ENCODE peak calls at places on chromosomes 1 and 21, in seven cellular contexts. R is endothelial cell; Q is stimulated activated CD8-positive, alpha-beta memory T cell treated with anti-CD3 and anti-CD28 coated beads, Interleukin-7, amount 100 ng/mL, for 24 hours; U is NCI-H1105; T is HCT116; I is mesenchymal stem cell; W is BE2C. Z is an unnamed sample.

GRCh38 chr1:100982783-100983182 is 42.8 kb downstream of the DPH5 start:
- DNase-seq in R (no peak), Q (no peak), U (no peak), T (no peak), I (no peak), W (no peak), Z (no peak)

GRCh38 chr1:23421752-23422312 is 2.7 kb downstream of the TCEA3 start:
- DNase-seq in R (no peak), Q (no peak), U (no peak), T (no peak), I (peak; percentile 79), W (no peak), Z (no peak)

GRCh38 chr1:221878134-221878533 is 136.2 kb upstream of the DUSP10 start:
- DNase-seq in R (no peak), Q (no peak), U (no peak), T (no peak), I (no peak), W (no peak), Z (no peak)

GRCh38 chr21:36135391-36136094 is 664 bp downstream of the CBR3 start:
- DNase-seq in R (peak; percentile 37), Q (no peak), U (peak; percentile 54), T (no peak), I (peak; percentile 89), W (peak; percentile 39), Z (peak; percentile 75)

GRCh38 chr1:240000634-240001033 is 91.0 kb upstream of the FMN2 start:
- DNase-seq in R (no peak), Q (no peak), U (no peak), T (no peak), I (peak; percentile 69), W (no peak), Z (no peak)

GRCh38 chr1:14773621-14774020 is 175.1 kb downstream of the KAZN start:
- DNase-seq in R (no peak), Q (no peak), U (no peak), T (no peak), I (no peak), W (no peak), Z (no peak)

GRCh38 chr1:21913763-21914162 is 23.3 kb downstream of the HSPG2 start:
- DNase-seq in R (no peak), Q (no peak), U (no peak), T (no peak), I (no peak), W (no peak), Z (no peak)

GRCh38 chr1:78101514-78101913 is 55.7 kb downstream of the GIPC2 start:
- DNase-seq in R (no peak), Q (no peak), U (no peak), T (peak; percentile 82), I (peak; percentile 81), W (no peak), Z (no peak)

GRCh38 chr1:8077602-8078001 is 51.5 kb upstream of the ERRFI1 start:
- DNase-seq in R (no peak), Q (no peak), U (no peak), T (no peak), I (no peak), W (no peak), Z (no peak)

GRCh38 chr1:228074954-228075730 is 7.4 kb upstream of the ARF1 start:
- DNase-seq in R (no peak), Q (no peak), U (no peak), T (no peak), I (no peak), W (no peak), Z (no peak)

GRCh38 chr1:41342774-41343355 is 18.4 kb upstream of the FOXO6 start:
- DNase-seq in R (no peak), Q (no peak), U (no peak), T (no peak), I (no peak), W (no peak), Z (no peak)

GRCh38 chr1:10625554-10625953 is 150.8 kb downstream of the PEX14 start:
- DNase-seq in R (no peak), Q (no peak), U (no peak), T (no peak), I (no peak), W (no peak), Z (no peak)

GRCh38 chr1:228781161-228781771 is 46.0 kb downstream of the RHOU start:
- DNase-seq in R (no peak), Q (no peak), U (peak; percentile 10), T (no peak), I (peak; percentile 84), W (peak; percentile 85), Z (peak; percentile 87)

Z was measured in NCI-H345.